ENCODE peak calls at places on chromosomes 3 and 15, in seven cellular contexts. U, R, E, J, P, V and S are unnamed samples.
A peak's percentile ranks its signal among the peaks of the same experiment; 100 is the strongest.

GRCh38 chr15:80246425-80246894 is 5.6 kb downstream of the CTXND1 start:
- DNase-seq in R (peak; percentile 50), P (no peak), E (no peak), J (no peak), V (no peak), U (no peak), S (no peak)

GRCh38 chr3:23754215-23754614 is 51.5 kb upstream of the UBE2E1 start:
- DNase-seq in E (no peak), V (no peak), P (no peak), U (no peak), J (no peak), R (no peak), S (no peak)

GRCh38 chr3:184632551-184632950 is 71.0 kb downstream of the EPHB3 start:
- DNase-seq in V (no peak), R (peak; percentile 42), U (no peak), E (no peak), J (no peak), P (no peak), S (no peak)

GRCh38 chr15:55499158-55499557 is 8.9 kb downstream of the DNAAF4 start:
- DNase-seq in U (no peak), J (no peak), V (no peak), E (no peak), P (no peak), R (no peak), S (no peak)

GRCh38 chr3:147881933-147882332 is 472.8 kb downstream of the ZIC1 start:
- DNase-seq in E (no peak), V (no peak), J (no peak), P (no peak), U (no peak), R (no peak), S (no peak)

GRCh38 chr3:52789746-52790040 is 4.9 kb upstream of the ITIH3 start:
- DNase-seq in P (no peak), J (no peak), R (no peak), U (no peak), V (no peak), E (no peak), S (no peak)

GRCh38 chr15:98894312-98894711 is 113.3 kb downstream of the PGPEP1L start:
- DNase-seq in R (no peak), U (no peak), E (no peak), J (no peak), V (no peak), P (no peak), S (no peak)

GRCh38 chr3:191100516-191100915 is 98.5 kb upstream of the OSTN start:
- DNase-seq in U (no peak), P (no peak), J (no peak), R (no peak), E (peak; percentile 91), V (no peak), S (no peak)

GRCh38 chr3:94873751-94874150 is 810.9 kb downstream of the NSUN3 start:
- DNase-seq in U (no peak), P (no peak), V (no peak), E (no peak), R (no peak), J (no peak), S (no peak)

GRCh38 chr3:78967061-78967460 is 800.7 kb downstream of the ROBO1 start:
- DNase-seq in P (no peak), J (no peak), R (no peak), U (no peak), E (no peak), V (no peak), S (no peak)

GRCh38 chr3:195189821-195190220 is 81.1 kb downstream of the XXYLT1 start:
- DNase-seq in R (no peak), V (no peak), U (no peak), J (no peak), P (no peak), E (no peak), S (no peak)

GRCh38 chr3:16675805-16676204 is 70.6 kb upstream of the DAZL start:
- DNase-seq in P (no peak), V (no peak), E (no peak), U (no peak), J (no peak), R (no peak), S (no peak)

GRCh38 chr15:57537072-57537471 is 54.6 kb upstream of the MYZAP start:
- DNase-seq in V (no peak), E (peak; percentile 25), U (peak; percentile 69), R (peak; percentile 55), J (peak; percentile 69), P (no peak), S (no peak)

GRCh38 chr3:98388147-98388546 is 2.3 kb upstream of the OR5K3 start:
- DNase-seq in J (no peak), R (no peak), U (no peak), P (no peak), V (no peak), E (peak; percentile 78), S (no peak)

GRCh38 chr3:58627580-58627894 is 39.0 kb downstream of the FAM3D start:
- DNase-seq in V (peak; percentile 68), P (no peak), J (peak; percentile 9), R (peak; percentile 61), U (no peak), E (no peak), S (no peak)

GRCh38 chr15:89845305-89845893 is 30.7 kb upstream of the ANPEP start:
- DNase-seq in U (peak; percentile 86), P (no peak), V (no peak), J (peak; percentile 90), R (no peak), E (peak; percentile 90), S (no peak)

GRCh38 chr3:3013299-3013698 is 96.9 kb downstream of the IL5RA start:
- DNase-seq in P (no peak), V (no peak), R (no peak), J (no peak), U (no peak), E (no peak), S (no peak)

GRCh38 chr3:3020209-3020608 is 90.0 kb downstream of the IL5RA start:
- DNase-seq in J (no peak), R (no peak), U (no peak), P (no peak), E (no peak), V (no peak), S (no peak)

GRCh38 chr3:3015472-3016089 is 94.6 kb downstream of the IL5RA start:
- DNase-seq in E (peak; percentile 26), U (no peak), V (no peak), R (no peak), J (peak; percentile 3), P (peak; percentile 3), S (no peak)
- TF ChIP-seq CTCF in E (peak; percentile 30), U (no peak), V (peak; percentile 25), R (no peak), J (peak; percentile 40), P (peak; percentile 77), S (peak; percentile 78)

GRCh38 chr15:42018306-42019224 is 2.3 kb downstream of the PLA2G4E start:
- DNase-seq in V (no peak), R (no peak), P (no peak), J (no peak), E (no peak), U (no peak), S (no peak)

GRCh38 chr15:42027521-42027920 is 6.7 kb upstream of the PLA2G4E start:
- DNase-seq in J (no peak), R (no peak), P (no peak), E (no peak), U (no peak), V (no peak), S (no peak)

GRCh38 chr15:42020713-42021273 is at the start of gene PLA2G4E:
- DNase-seq in J (no peak), U (no peak), V (no peak), E (peak; percentile 61), R (no peak), P (no peak), S (no peak)

GRCh38 chr15:42021593-42021992 is 751 bp upstream of the PLA2G4E start:
- DNase-seq in E (no peak), V (no peak), R (no peak), P (no peak), J (no peak), U (no peak), S (no peak)

DNA sequence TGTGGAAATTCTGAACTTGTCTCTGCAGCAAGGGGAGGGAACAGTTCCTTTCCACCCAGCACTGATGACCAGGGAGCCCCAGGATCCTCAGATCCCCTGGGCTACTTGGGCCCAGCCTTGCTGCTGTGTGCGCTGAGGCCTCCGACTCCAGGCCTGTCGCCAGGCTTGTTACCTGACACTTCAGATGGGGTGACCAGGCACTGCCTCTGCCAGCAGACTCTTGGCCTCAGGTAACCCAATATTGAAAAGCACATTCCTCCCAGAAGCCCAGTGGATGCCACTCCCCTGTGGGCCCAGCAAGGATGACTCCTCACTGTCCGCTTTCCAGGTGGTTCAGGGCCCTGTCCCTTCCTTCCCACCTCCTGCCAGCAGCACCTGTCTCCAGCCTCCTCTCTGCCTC is 3.5 kb upstream of the PLA2G4E start:
- DNase-seq in P (no peak), R (no peak), U (no peak), J (no peak), E (no peak), V (no peak), S (no peak)
- TF ChIP-seq CTCF in P (no peak), R (no peak), U (no peak), J (no peak), E (no peak), V (no peak), S (no peak)

GRCh38 chr15:59376735-59377134 is 4.1 kb upstream of the MYO1E start:
- DNase-seq in P (no peak), V (no peak), J (no peak), E (no peak), U (no peak), R (no peak), S (no peak)
- TF ChIP-seq CTCF in P (no peak), V (no peak), J (no peak), E (no peak), U (no peak), R (no peak), S (peak; percentile 72)

GRCh38 chr3:12877040-12877439 is 35.7 kb upstream of the RPL32 start:
- DNase-seq in R (no peak), V (no peak), E (no peak), J (no peak), P (no peak), U (no peak), S (no peak)

GRCh38 chr3:12879191-12879815 is 37.9 kb upstream of the RPL32 start:
- DNase-seq in E (no peak), R (no peak), U (no peak), P (no peak), J (no peak), V (no peak), S (no peak)

GRCh38 chr3:12871404-12871983 is 30.1 kb upstream of the RPL32 start:
- DNase-seq in R (no peak), V (no peak), P (no peak), U (no peak), E (no peak), J (no peak), S (no peak)

GRCh38 chr3:12878026-12878636 is 36.8 kb upstream of the RPL32 start:
- DNase-seq in J (no peak), P (no peak), U (no peak), V (no peak), R (no peak), E (no peak), S (no peak)

DNA sequence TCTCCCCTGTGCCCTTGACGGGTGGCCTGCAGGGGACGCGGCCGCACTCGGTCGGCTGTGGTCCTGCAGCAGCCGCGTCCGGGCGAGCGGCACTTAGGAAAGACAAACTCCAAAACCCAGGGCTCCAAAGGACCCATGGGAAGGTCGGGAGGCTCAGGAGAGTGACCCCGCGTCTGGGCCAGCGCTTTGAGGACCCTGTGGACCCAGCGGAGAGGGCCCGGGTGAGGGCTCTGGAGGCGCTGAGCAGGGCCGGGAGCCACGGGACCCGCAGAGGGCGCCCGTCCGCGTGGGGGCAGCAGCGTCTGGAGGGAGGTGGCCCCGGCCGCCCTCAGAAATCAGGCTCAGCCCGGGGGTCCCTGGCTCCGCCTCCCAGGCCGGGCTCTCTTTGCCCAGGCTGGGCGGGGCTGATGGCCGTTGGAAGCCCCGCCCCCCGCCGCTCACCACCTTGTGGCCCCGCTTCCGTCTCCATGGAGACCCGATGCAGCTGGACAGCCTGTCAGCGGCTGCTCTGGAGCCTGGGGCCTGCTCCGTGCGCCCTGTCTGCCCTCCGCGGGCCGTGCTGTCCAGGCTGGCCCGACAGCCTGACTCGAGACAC is 34.6 kb upstream of the RPL32 start:
- DNase-seq in U (peak; percentile 35), R (peak; percentile 62), V (peak; percentile 80), P (peak; percentile 72), J (no peak), E (no peak), S (no peak)
- TF ChIP-seq CTCF in U (peak; percentile 28), R (no peak), V (no peak), P (peak; percentile 52), J (no peak), E (peak; percentile 30), S (peak; percentile 64)